ENCODE peak calls at places on chromosomes 12 and 14, in four cellular contexts. F is NCI-H2081, Y is kidney, E is Calu3. U is an unnamed sample.

GRCh38 chr12:16076553-16076952 is 165.4 kb downstream of the DERA start:
- DNase-seq in Y (no peak), F (peak), E (peak), U (peak)

GRCh38 chr12:107967170-107967569 is 161.9 kb upstream of the WSCD2 start:
- DNase-seq in F (peak), E (no peak), Y (no peak), U (peak)

GRCh38 chr12:15151141-15152091 is 69.8 kb downstream of the RERG start:
- DNase-seq in F (peak), Y (no peak), E (peak), U (peak)

GRCh38 chr14:64778114-64778754 is 74.0 kb downstream of the PLEKHG3 start:
- DNase-seq in E (no peak), F (no peak), Y (no peak), U (no peak)

GRCh38 chr14:71320734-71321555 is 413.7 kb downstream of the PCNX1 start:
- DNase-seq in E (peak), F (peak), Y (peak), U (peak)

GRCh38 chr14:95040723-95041476 is 116.4 kb downstream of the DICER1 start:
- DNase-seq in Y (no peak), F (no peak), E (no peak), U (no peak)

GRCh38 chr14:104687601-104688504 is 1.6 kb upstream of the INF2 start:
- DNase-seq in Y (peak), F (peak), E (peak), U (no peak)

GRCh38 chr12:71589478-71589881 is 74.2 kb downstream of the ZFC3H1 start:
- DNase-seq in E (no peak), F (no peak), Y (no peak), U (no peak)

GRCh38 chr12:68011882-68012207 is 22.6 kb downstream of the IFNG-AS1 start:
- DNase-seq in F (no peak), E (no peak), Y (no peak), U (no peak)

GRCh38 chr14:32426028-32426427 is 96.9 kb downstream of the AKAP6 start:
- DNase-seq in Y (no peak), E (no peak), F (no peak), U (no peak)

GRCh38 chr12:19085090-19085489 is 44.4 kb upstream of the PLEKHA5 start:
- DNase-seq in F (no peak), E (no peak), Y (no peak), U (no peak)

GRCh38 chr14:42027271-42027670 is 420.6 kb downstream of the LRFN5 start:
- DNase-seq in F (no peak), Y (no peak), E (no peak), U (no peak)

GRCh38 chr14:49586673-49587460 is 687 bp upstream of the RPS29 start:
- DNase-seq in E (peak), Y (no peak), F (peak), U (peak)

GRCh38 chr14:35701531-35701930 is 107.6 kb downstream of the RALGAPA1 start:
- DNase-seq in Y (no peak), F (no peak), E (no peak), U (no peak)

GRCh38 chr14:67420102-67420739 is 8.3 kb upstream of the PLEK2 start:
- DNase-seq in F (no peak), E (peak), Y (no peak), U (peak)

GRCh38 chr12:5392961-5393360 is 38.9 kb upstream of the NTF3 start:
- DNase-seq in F (no peak), Y (no peak), E (no peak), U (no peak)

GRCh38 chr12:108335349-108336119 is 3.6 kb downstream of the CMKLR1 start:
- DNase-seq in E (no peak), F (no peak), Y (no peak), U (no peak)

GRCh38 chr12:106235770-106236169 is 12.1 kb downstream of the CKAP4 start:
- DNase-seq in Y (no peak), E (no peak), F (no peak), U (no peak)

GRCh38 chr14:97634786-97635185 is 837.6 kb downstream of the VRK1 start:
- DNase-seq in Y (no peak), E (no peak), F (no peak), U (peak)

GRCh38 chr12:67827820-67828383 is 161.3 kb upstream of the IFNG-AS1 start:
- DNase-seq in Y (no peak), E (peak), F (no peak), U (peak)

GRCh38 chr14:60171690-60172089 is 6.5 kb upstream of the DHRS7 start:
- DNase-seq in E (no peak), F (no peak), Y (no peak), U (no peak)

GRCh38 chr12:31386364-31386777 is 60.4 kb upstream of the SINHCAF start:
- DNase-seq in E (no peak), Y (no peak), F (no peak), U (no peak)

GRCh38 chr14:66652736-66653135 is 144.8 kb downstream of the GPHN start:
- DNase-seq in F (no peak), E (no peak), Y (no peak), U (no peak)

GRCh38 chr14:38481939-38482678 is 226.2 kb upstream of the CLEC14A start:
- DNase-seq in F (no peak), Y (no peak), E (no peak), U (no peak)

U was measured in SK-MEL-5.